ENCODE peak calls at places on chromosomes 2 and 18, in eight cellular contexts. U is transverse colon, H is fibroblast of lung, I is psoas muscle, J is adrenal gland, V is kidney, P is SJSA1, A is neural progenitor cell. Z is an unnamed sample.
A peak's percentile ranks its signal among the peaks of the same experiment; 100 is the strongest.

GRCh38 chr18:59238385-59238784 is 18.4 kb downstream of the GRP start:
- DNase-seq in U (no peak), H (no peak), I (no peak), J (no peak), V (no peak), P (no peak), A (no peak), Z (no peak)

GRCh38 chr18:47420130-47420529 is 168.7 kb upstream of the SKOR2 start:
- DNase-seq in U (no peak), H (no peak), I (no peak), J (no peak), V (no peak), P (no peak), A (no peak), Z (no peak)

GRCh38 chr2:222410534-222410933 is 13.8 kb upstream of the SGPP2 start:
- DNase-seq in U (no peak), H (no peak), I (no peak), J (no peak), V (no peak), P (no peak), A (peak; percentile 62), Z (no peak)

GRCh38 chr2:57696016-57696415 is 350.6 kb upstream of the VRK2 start:
- DNase-seq in U (no peak), H (no peak), I (no peak), J (no peak), V (no peak), P (no peak), A (no peak), Z (no peak)

GRCh38 chr2:8574196-8575010 is 107.5 kb upstream of the ID2 start:
- DNase-seq in U (no peak), H (no peak), I (no peak), J (peak; percentile 28), V (no peak), P (no peak), A (no peak), Z (no peak)

GRCh38 chr2:50720695-50721314 is 311.1 kb downstream of the NRXN1 start:
- DNase-seq in U (no peak), H (no peak), I (no peak), J (no peak), V (no peak), P (no peak), A (peak; percentile 63), Z (no peak)

GRCh38 chr18:697771-698170 is 14.7 kb downstream of the ENOSF1 start:
- DNase-seq in U (no peak), H (no peak), I (no peak), J (no peak), V (no peak), P (peak; percentile 14), A (no peak), Z (no peak)

GRCh38 chr2:144217853-144218633 is 301.9 kb downstream of the ZEB2 start:
- DNase-seq in U (no peak), H (peak; percentile 6), I (no peak), J (no peak), V (no peak), P (no peak), A (no peak), Z (peak; percentile 11)

GRCh38 chr2:68995911-68996310 is 17.1 kb upstream of the ANTXR1 start:
- DNase-seq in U (no peak), H (no peak), I (no peak), J (no peak), V (no peak), P (no peak), A (no peak), Z (no peak)

GRCh38 chr2:218889937-218890336 is 9.3 kb downstream of the WNT10A start:
- DNase-seq in U (no peak), H (no peak), I (no peak), J (no peak), V (peak; percentile 47), P (no peak), A (no peak), Z (no peak)

GRCh38 chr18:55384551-55385275 is 203.3 kb downstream of the TCF4 start:
- DNase-seq in U (peak; percentile 9), H (peak; percentile 62), I (no peak), J (no peak), V (no peak), P (no peak), A (peak; percentile 68), Z (no peak)

GRCh38 chr2:168336786-168337388 is 89.5 kb upstream of the STK39 start:
- DNase-seq in U (peak; percentile 78), H (no peak), I (no peak), J (no peak), V (no peak), P (no peak), A (peak; percentile 32), Z (peak; percentile 56)

GRCh38 chr18:3619222-3619621 is 169.2 kb downstream of the TGIF1 start:
- DNase-seq in U (no peak), H (no peak), I (no peak), J (no peak), V (no peak), P (no peak), A (no peak), Z (no peak)

GRCh38 chr18:31649894-31650719 is 34.3 kb downstream of the B4GALT6 start:
- DNase-seq in U (no peak), H (peak; percentile 14), I (no peak), J (no peak), V (no peak), P (no peak), A (no peak), Z (no peak)

GRCh38 chr2:43943809-43944452 is 51.9 kb downstream of the LRPPRC start:
- DNase-seq in U (no peak), H (peak; percentile 26), I (no peak), J (no peak), V (no peak), P (no peak), A (no peak), Z (no peak)

GRCh38 chr2:74691955-74692354 is 37.9 kb downstream of the SEMA4F start:
- DNase-seq in U (no peak), H (no peak), I (no peak), J (no peak), V (no peak), P (no peak), A (no peak), Z (no peak)

GRCh38 chr2:234691968-234692955 is 195.4 kb upstream of the ARL4C start:
- DNase-seq in U (no peak), H (no peak), I (no peak), J (no peak), V (no peak), P (no peak), A (no peak), Z (no peak)

GRCh38 chr2:215702116-215702905 is 266.4 kb upstream of the FN1 start:
- DNase-seq in U (no peak), H (no peak), I (no peak), J (no peak), V (no peak), P (no peak), A (no peak), Z (no peak)
- H3K27ac ChIP-seq in U (no peak overlapping the region), H (no peak overlapping the region), I (no peak overlapping the region), J (no peak overlapping the region), V (no peak overlapping the region), P (no peak overlapping the region), A (no peak overlapping the region), Z (no peak overlapping the region)

DNA sequence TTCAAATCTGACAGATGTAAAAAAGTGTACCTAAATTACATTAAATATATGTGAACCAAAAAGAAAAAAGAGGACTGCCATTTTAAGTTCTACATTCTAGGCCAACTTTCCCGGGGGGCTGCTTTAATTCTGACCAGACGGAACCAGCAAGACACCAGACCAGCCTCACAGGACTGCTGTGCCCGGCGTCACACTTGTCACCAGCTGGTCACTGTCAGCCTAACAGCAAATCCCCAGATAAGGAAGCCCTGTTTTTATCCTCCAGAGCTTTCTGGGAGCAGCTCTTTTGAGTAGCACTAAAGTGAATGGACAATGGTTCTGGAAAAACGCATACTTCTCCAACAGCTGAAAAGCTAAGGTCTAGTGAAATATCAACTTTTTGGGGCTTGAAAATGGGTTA is 35.6 kb downstream of the CYB5A start:
- DNase-seq in U (no peak), H (no peak), I (no peak), J (no peak), V (no peak), P (no peak), A (peak; percentile 50), Z (no peak)
- H3K27ac ChIP-seq in U (no peak overlapping the region), H (no peak overlapping the region), I (no peak overlapping the region), J (no peak overlapping the region), V (peak overlapping the region; percentile 12), P (no peak overlapping the region), A (peak overlapping the region; percentile 2), Z (peak overlapping the region; percentile 52)

DNA sequence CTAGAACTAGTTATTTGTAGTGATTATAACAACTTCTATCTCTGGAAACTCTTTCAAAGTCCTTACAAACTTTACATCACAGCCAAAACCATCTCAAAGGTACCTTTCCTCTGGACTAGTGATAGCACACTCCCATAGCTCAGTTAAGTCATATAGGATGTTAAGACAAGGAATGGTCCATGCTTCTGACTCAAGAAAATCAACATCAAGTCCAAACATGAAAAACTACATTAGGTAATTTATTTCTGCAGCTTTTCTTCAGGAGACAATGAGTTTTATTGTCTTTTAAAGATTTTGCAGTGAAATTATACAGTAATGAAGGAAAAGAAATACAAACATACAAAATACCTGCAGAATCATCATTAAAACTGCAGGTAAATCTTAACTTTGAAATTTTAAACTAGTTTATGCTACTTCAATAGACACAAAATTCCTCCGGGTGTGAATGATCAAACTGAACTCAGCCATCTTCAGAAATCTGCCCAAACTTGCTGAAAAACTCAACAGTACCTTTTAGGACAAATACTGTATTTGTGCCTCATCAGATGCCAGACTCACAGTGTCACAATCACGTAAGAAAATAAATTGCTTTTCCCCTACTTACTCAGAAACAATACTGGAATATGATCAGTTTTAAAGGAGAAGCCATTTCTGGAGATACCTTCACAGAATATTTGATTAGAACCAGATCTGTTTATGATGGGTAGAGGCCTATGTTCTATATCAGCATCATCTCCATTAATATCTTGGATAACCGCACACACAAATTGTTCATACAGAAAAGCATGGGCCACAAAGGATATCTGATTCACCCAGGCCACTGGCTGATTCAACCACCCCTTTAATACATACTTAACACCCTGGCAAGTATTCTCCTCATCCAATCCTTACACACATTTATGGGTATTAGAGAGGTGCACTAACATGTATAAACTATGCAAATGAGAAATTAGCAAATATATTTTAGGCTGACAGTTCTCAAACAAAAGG is 2.6 kb downstream of the TMEM131 start:
- DNase-seq in U (no peak), H (no peak), I (no peak), J (no peak), V (no peak), P (no peak), A (no peak), Z (no peak)
- H3K27ac ChIP-seq in U (no peak overlapping the region), H (no peak overlapping the region), I (peak overlapping the region; percentile 99), J (no peak overlapping the region), V (no peak overlapping the region), P (no peak overlapping the region), A (no peak overlapping the region), Z (peak overlapping the region; percentile 95)

DNA sequence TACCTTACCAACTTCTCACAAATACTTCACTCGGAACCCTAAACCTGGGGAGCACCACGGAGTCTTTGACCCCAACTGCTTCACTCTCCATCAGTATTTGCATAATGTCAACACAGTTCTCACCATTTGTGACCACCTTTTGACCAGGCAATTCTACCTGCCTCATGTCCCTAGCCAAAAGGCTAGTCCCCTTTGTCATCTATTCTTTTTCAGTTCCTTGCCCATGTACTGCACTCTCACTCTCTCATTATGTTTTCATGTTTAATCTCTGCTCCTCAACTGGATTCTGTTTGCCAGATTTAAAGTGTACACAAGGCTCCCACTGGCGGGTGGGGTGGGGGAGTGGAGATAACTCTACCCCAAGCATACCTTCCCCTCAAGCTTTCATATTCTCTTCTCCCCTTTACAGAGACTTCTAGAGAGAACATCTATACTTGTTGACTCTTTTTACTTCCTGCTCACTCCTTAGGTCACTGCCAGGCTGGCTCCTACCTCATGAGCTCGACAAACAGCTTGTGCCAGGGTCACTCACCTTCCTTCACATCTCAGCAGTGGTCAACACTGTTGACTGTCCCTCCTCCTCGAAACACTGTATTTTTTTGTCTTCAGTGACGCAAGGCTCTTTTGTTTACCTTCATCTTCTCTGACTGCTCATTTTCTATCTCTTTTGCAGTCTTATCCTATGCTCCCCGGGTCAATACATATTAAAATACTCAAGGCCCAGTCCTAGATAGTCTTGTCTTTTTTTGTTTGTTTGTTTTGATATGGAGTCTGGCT is 88.7 kb upstream of the MAP4K3 start:
- DNase-seq in U (no peak), H (no peak), I (no peak), J (no peak), V (no peak), P (no peak), A (no peak), Z (no peak)
- H3K27ac ChIP-seq in U (no peak overlapping the region), H (no peak overlapping the region), I (peak overlapping the region; percentile 87), J (no peak overlapping the region), V (no peak overlapping the region), P (no peak overlapping the region), A (no peak overlapping the region), Z (no peak overlapping the region)